ENCODE peak calls at places on chromosome 2, in seven cellular contexts. U is SK-N-SH, G is GM12892, V is HepG2, C is K562, Y is H1, K is GM12878. S is an unnamed sample.

GRCh38 chr2:238166391-238167343 is 7.9 kb downstream of the ERFE start:
- DNase-seq in U (peak; percentile 25), G (no peak), V (no peak), C (no peak), Y (no peak), K (no peak), S (no peak)

GRCh38 chr2:71939588-71940535 is 207.8 kb downstream of the CYP26B1 start:
- DNase-seq in U (no peak), G (no peak), V (no peak), C (no peak), Y (peak; percentile 33), K (no peak), S (no peak)

GRCh38 chr2:134289225-134289624 is 35.4 kb downstream of the MGAT5 start:
- DNase-seq in U (no peak), G (no peak), V (no peak), C (no peak), Y (no peak), K (no peak), S (no peak)

GRCh38 chr2:63050186-63050915 is at the start of gene OTX1:
- DNase-seq in U (peak; percentile 75), G (peak; percentile 89), V (peak; percentile 82), C (peak; percentile 97), Y (peak; percentile 89), K (peak; percentile 41), S (peak; percentile 85)

GRCh38 chr2:218984239-218985020 is 554 bp downstream of the FEV start:
- DNase-seq in U (peak; percentile 78), G (no peak), V (no peak), C (no peak), Y (peak; percentile 73), K (no peak), S (peak; percentile 35)

GRCh38 chr2:118672571-118673158 is 174.8 kb downstream of the EN1 start:
- DNase-seq in U (no peak), G (no peak), V (no peak), C (peak; percentile 48), Y (no peak), K (no peak), S (no peak)

GRCh38 chr2:95310651-95311050 is 13.5 kb downstream of the KCNIP3 start:
- DNase-seq in U (no peak), G (no peak), V (no peak), C (no peak), Y (no peak), K (no peak), S (no peak)

GRCh38 chr2:36403675-36404230 is 48.2 kb downstream of the CRIM1 start:
- DNase-seq in U (no peak), G (no peak), V (peak; percentile 65), C (no peak), Y (no peak), K (no peak), S (no peak)

GRCh38 chr2:104318001-104318555 is 535.8 kb upstream of the POU3F3 start:
- DNase-seq in U (no peak), G (no peak), V (no peak), C (no peak), Y (no peak), K (no peak), S (no peak)

GRCh38 chr2:205889073-205889472 is 196.9 kb downstream of the INO80D start:
- DNase-seq in U (no peak), G (no peak), V (no peak), C (no peak), Y (no peak), K (no peak), S (no peak)

GRCh38 chr2:207434288-207434687 is 95.5 kb upstream of the CREB1 start:
- DNase-seq in U (no peak), G (no peak), V (no peak), C (no peak), Y (no peak), K (no peak), S (no peak)

GRCh38 chr2:55093381-55093780 is 43.1 kb upstream of the RTN4 start:
- DNase-seq in U (no peak), G (no peak), V (no peak), C (no peak), Y (no peak), K (no peak), S (no peak)

GRCh38 chr2:201070966-201071304 is 536 bp downstream of the HYCC2 start:
- DNase-seq in U (no peak), G (no peak), V (peak; percentile 35), C (no peak), Y (no peak), K (no peak), S (no peak)

GRCh38 chr2:205407984-205408383 is 274.3 kb upstream of the NRP2 start:
- DNase-seq in U (peak; percentile 21), G (no peak), V (no peak), C (no peak), Y (no peak), K (no peak), S (no peak)

GRCh38 chr2:47803363-47803762 is 20.4 kb downstream of the MSH6 start:
- DNase-seq in U (no peak), G (no peak), V (no peak), C (no peak), Y (no peak), K (no peak), S (no peak)

GRCh38 chr2:15979051-15979758 is 38.9 kb downstream of the MYCN start:
- DNase-seq in U (no peak), G (no peak), V (no peak), C (no peak), Y (no peak), K (no peak), S (no peak)

GRCh38 chr2:222715729-222716128 is 44.3 kb downstream of the MOGAT1 start:
- DNase-seq in U (no peak), G (no peak), V (no peak), C (no peak), Y (no peak), K (no peak), S (no peak)
- TF ChIP-seq TAF1 in U (no peak), G (no peak), V (no peak), C (no peak), Y (no peak), K (no peak), S (no peak)

GRCh38 chr2:158357122-158357521 is 99.4 kb downstream of the CCDC148 start:
- DNase-seq in U (no peak), G (no peak), V (no peak), C (no peak), Y (no peak), K (no peak), S (no peak)
- TF ChIP-seq TAF1 in U (no peak), G (no peak), V (no peak), C (no peak), Y (no peak), K (no peak), S (no peak)

DNA sequence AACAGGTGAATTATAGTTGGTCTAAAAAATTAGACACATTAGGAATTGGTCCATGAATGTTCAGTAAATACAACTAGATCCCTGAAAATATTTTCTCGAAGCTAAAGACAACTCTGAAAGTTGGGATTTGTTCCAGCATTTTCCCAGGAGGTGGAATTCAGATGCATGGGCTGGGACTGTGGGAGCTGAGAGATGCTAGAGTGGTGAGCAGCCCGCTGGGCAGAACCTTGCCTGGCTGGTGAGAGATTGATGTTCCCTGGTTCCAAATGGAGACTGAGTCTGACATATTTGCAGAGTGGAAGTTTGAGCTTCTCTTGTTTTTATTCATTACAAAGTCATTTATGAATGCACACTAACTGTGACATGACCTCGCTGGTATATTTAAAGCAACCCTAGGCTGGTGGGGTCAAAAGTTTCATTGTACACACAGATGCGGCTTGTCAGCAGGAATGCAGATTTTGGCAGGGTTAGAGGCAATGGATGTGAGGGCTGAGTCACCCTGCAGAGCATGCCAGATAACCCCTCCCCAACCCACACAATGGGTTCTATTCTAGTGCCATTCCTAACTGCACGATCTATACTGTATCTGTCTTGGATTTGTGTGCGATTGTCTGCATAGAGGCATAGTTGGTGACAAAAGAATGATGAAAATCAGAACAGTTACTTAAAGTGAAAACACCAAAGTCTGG is 23.5 kb upstream of the TMEM178A start:
- DNase-seq in U (no peak), G (no peak), V (peak; percentile 80), C (no peak), Y (no peak), K (no peak), S (no peak)
- TF ChIP-seq TAF1 in U (no peak), G (no peak), V (no peak), C (no peak), Y (no peak), K (no peak), S (no peak)

DNA sequence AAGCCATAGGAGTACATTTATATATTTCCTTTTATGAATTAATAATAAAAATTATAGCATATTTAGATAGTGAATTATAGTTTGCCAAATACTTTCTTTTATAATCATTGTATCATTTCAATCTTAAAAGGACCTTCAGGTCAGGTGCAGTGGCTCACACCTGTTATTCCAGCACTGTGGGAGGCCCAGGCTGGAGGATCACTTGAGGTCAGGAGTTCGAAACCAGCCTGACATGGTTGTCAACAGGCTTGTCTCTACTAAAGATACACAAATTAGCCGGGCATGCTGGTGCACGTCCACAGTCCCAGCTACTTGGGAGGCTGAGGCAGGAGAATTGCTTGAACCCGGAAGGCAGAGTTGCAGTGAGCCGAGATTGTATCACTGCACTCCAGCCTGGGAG is 19.7 kb downstream of the APOB start:
- DNase-seq in U (no peak), G (no peak), V (no peak), C (no peak), Y (no peak), K (no peak), S (no peak)
- TF ChIP-seq TAF1 in U (no peak), G (no peak), V (no peak), C (no peak), Y (no peak), K (no peak), S (no peak)

GRCh38 chr2:67561411-67561965 is 164.4 kb downstream of the ETAA1 start:
- DNase-seq in U (peak; percentile 69), G (no peak), V (no peak), C (peak; percentile 9), Y (no peak), K (no peak), S (no peak)

GRCh38 chr2:67564076-67564475 is 166.9 kb downstream of the ETAA1 start:
- DNase-seq in U (no peak), G (no peak), V (no peak), C (no peak), Y (no peak), K (no peak), S (no peak)

GRCh38 chr2:67564626-67565025 is 167.5 kb downstream of the ETAA1 start:
- DNase-seq in U (no peak), G (no peak), V (no peak), C (no peak), Y (no peak), K (no peak), S (no peak)

GRCh38 chr2:67559156-67559555 is 162.0 kb downstream of the ETAA1 start:
- DNase-seq in U (no peak), G (no peak), V (no peak), C (no peak), Y (no peak), K (no peak), S (no peak)

DNA sequence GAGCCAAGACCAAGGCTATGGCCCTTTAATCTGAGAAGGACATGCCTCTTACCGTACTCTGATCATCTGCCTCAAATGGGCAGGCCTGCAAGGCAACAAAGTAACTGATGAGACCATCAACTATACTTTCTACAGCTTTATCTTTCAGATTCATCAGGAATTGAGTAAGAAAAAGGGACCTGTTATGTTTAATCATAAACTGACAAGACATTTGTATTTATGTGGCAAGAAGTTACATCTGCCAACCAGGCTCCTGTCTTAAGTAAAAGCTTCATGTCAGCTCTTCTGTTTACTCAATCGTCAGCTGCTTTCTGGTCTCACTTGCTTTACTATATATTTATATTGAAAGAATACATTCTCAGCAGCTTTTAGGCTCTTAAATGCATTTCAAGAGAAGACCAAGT is 163.7 kb downstream of the ETAA1 start:
- DNase-seq in U (peak; percentile 47), G (no peak), V (no peak), C (no peak), Y (no peak), K (no peak), S (no peak)
- TF ChIP-seq TAF1 in U (no peak), G (no peak), V (no peak), C (no peak), Y (no peak), K (no peak), S (no peak)

S was measured in GM12891.